ENCODE peak calls at places on chromosomes 5 and 9, in ten cellular contexts. One of them, this sample, is unnamed.

GRCh38 chr9:120361531-120361930 is 218.4 kb downstream of the CDK5RAP2 start:
- DNase-seq in T47D: no peak
- DNase-seq in stimulated activated naive CD4-positive, alpha-beta T cell treated with Interleukin-2 at 50 U/mL for 16 hours: no peak
- DNase-seq in EL: no peak
- DNase-seq in ovary: no peak
- DNase-seq in HS-5: no peak
- DNase-seq in HuH-7.5: no peak
- DNase-seq in left cardiac atrium: no peak
- DNase-seq in mesenchymal stem cell: no peak
- DNase-seq in GM13976: no peak
- DNase-seq in this sample: no peak

GRCh38 chr5:52709171-52709925 is 78.4 kb upstream of the ITGA1 start:
- DNase-seq in mesenchymal stem cell: peak; percentile 91
- DNase-seq in EL: peak; percentile 62
- DNase-seq in ovary: no peak
- DNase-seq in HuH-7.5: no peak
- DNase-seq in T47D: no peak
- DNase-seq in left cardiac atrium: no peak
- DNase-seq in HS-5: no peak
- DNase-seq in stimulated activated naive CD4-positive, alpha-beta T cell treated with Interleukin-2 at 50 U/mL for 16 hours: no peak
- DNase-seq in GM13976: peak; percentile 8
- DNase-seq in this sample: peak; percentile 81

GRCh38 chr5:90909091-90909503 is 350.5 kb downstream of the ADGRV1 start:
- DNase-seq in EL: no peak
- DNase-seq in GM13976: no peak
- DNase-seq in ovary: peak; percentile 22
- DNase-seq in stimulated activated naive CD4-positive, alpha-beta T cell treated with Interleukin-2 at 50 U/mL for 16 hours: no peak
- DNase-seq in HS-5: no peak
- DNase-seq in left cardiac atrium: no peak
- DNase-seq in HuH-7.5: no peak
- DNase-seq in mesenchymal stem cell: peak; percentile 31
- DNase-seq in T47D: no peak
- DNase-seq in this sample: peak; percentile 92

GRCh38 chr9:37956423-37956820 is 52.5 kb upstream of the SLC25A51 start:
- DNase-seq in stimulated activated naive CD4-positive, alpha-beta T cell treated with Interleukin-2 at 50 U/mL for 16 hours: no peak
- DNase-seq in GM13976: no peak
- DNase-seq in left cardiac atrium: peak; percentile 8
- DNase-seq in T47D: no peak
- DNase-seq in HS-5: no peak
- DNase-seq in mesenchymal stem cell: no peak
- DNase-seq in HuH-7.5: no peak
- DNase-seq in EL: no peak
- DNase-seq in ovary: no peak
- DNase-seq in this sample: no peak

GRCh38 chr5:10635861-10636350 is 72.0 kb downstream of the ANKRD33B start:
- DNase-seq in mesenchymal stem cell: no peak
- DNase-seq in stimulated activated naive CD4-positive, alpha-beta T cell treated with Interleukin-2 at 50 U/mL for 16 hours: no peak
- DNase-seq in left cardiac atrium: no peak
- DNase-seq in T47D: no peak
- DNase-seq in HS-5: no peak
- DNase-seq in HuH-7.5: no peak
- DNase-seq in EL: no peak
- DNase-seq in ovary: no peak
- DNase-seq in GM13976: no peak
- DNase-seq in this sample: no peak

GRCh38 chr5:5409151-5409810 is 13.2 kb upstream of the ICE1 start:
- DNase-seq in stimulated activated naive CD4-positive, alpha-beta T cell treated with Interleukin-2 at 50 U/mL for 16 hours: no peak
- DNase-seq in T47D: peak; percentile 44
- DNase-seq in left cardiac atrium: no peak
- DNase-seq in HS-5: no peak
- DNase-seq in EL: no peak
- DNase-seq in GM13976: no peak
- DNase-seq in HuH-7.5: no peak
- DNase-seq in mesenchymal stem cell: peak; percentile 7
- DNase-seq in ovary: no peak
- DNase-seq in this sample: no peak

GRCh38 chr9:131348631-131349521 is 45.0 kb upstream of the PRRC2B start:
- DNase-seq in GM13976: no peak
- DNase-seq in T47D: peak; percentile 37
- DNase-seq in EL: no peak
- DNase-seq in HuH-7.5: no peak
- DNase-seq in HS-5: no peak
- DNase-seq in stimulated activated naive CD4-positive, alpha-beta T cell treated with Interleukin-2 at 50 U/mL for 16 hours: no peak
- DNase-seq in mesenchymal stem cell: no peak
- DNase-seq in ovary: no peak
- DNase-seq in left cardiac atrium: no peak
- DNase-seq in this sample: no peak

GRCh38 chr9:99389087-99390033 is 167.3 kb downstream of the SEC61B start:
- DNase-seq in ovary: no peak
- DNase-seq in T47D: no peak
- DNase-seq in left cardiac atrium: no peak
- DNase-seq in GM13976: no peak
- DNase-seq in stimulated activated naive CD4-positive, alpha-beta T cell treated with Interleukin-2 at 50 U/mL for 16 hours: no peak
- DNase-seq in EL: peak; percentile 10
- DNase-seq in HS-5: no peak
- DNase-seq in HuH-7.5: no peak
- DNase-seq in mesenchymal stem cell: no peak
- DNase-seq in this sample: peak; percentile 15

GRCh38 chr5:152246401-152246800 is 158.7 kb downstream of the NMUR2 start:
- DNase-seq in EL: peak; percentile 30
- DNase-seq in GM13976: no peak
- DNase-seq in stimulated activated naive CD4-positive, alpha-beta T cell treated with Interleukin-2 at 50 U/mL for 16 hours: no peak
- DNase-seq in T47D: peak; percentile 84
- DNase-seq in HS-5: no peak
- DNase-seq in mesenchymal stem cell: peak; percentile 0
- DNase-seq in left cardiac atrium: peak; percentile 33
- DNase-seq in ovary: no peak
- DNase-seq in HuH-7.5: no peak
- DNase-seq in this sample: peak; percentile 3

GRCh38 chr5:57032151-57032551 is 80.2 kb upstream of the MIER3 start:
- DNase-seq in GM13976: no peak
- DNase-seq in mesenchymal stem cell: no peak
- DNase-seq in stimulated activated naive CD4-positive, alpha-beta T cell treated with Interleukin-2 at 50 U/mL for 16 hours: no peak
- DNase-seq in HuH-7.5: no peak
- DNase-seq in left cardiac atrium: no peak
- DNase-seq in T47D: peak; percentile 27
- DNase-seq in HS-5: no peak
- DNase-seq in ovary: no peak
- DNase-seq in EL: no peak
- DNase-seq in this sample: no peak

GRCh38 chr5:157212307-157212706 is 31.7 kb downstream of the ITK start:
- DNase-seq in ovary: no peak
- DNase-seq in EL: no peak
- DNase-seq in stimulated activated naive CD4-positive, alpha-beta T cell treated with Interleukin-2 at 50 U/mL for 16 hours: no peak
- DNase-seq in mesenchymal stem cell: no peak
- DNase-seq in GM13976: no peak
- DNase-seq in left cardiac atrium: no peak
- DNase-seq in HS-5: no peak
- DNase-seq in T47D: no peak
- DNase-seq in HuH-7.5: no peak
- DNase-seq in this sample: no peak

GRCh38 chr5:142841511-142842255 is 71.5 kb downstream of the ARHGAP26 start:
- DNase-seq in stimulated activated naive CD4-positive, alpha-beta T cell treated with Interleukin-2 at 50 U/mL for 16 hours: no peak
- DNase-seq in mesenchymal stem cell: peak; percentile 30
- DNase-seq in HuH-7.5: no peak
- DNase-seq in HS-5: no peak
- DNase-seq in GM13976: no peak
- DNase-seq in left cardiac atrium: peak; percentile 75
- DNase-seq in ovary: no peak
- DNase-seq in EL: no peak
- DNase-seq in T47D: no peak
- DNase-seq in this sample: peak; percentile 44

GRCh38 chr9:6811436-6811835 is 53.7 kb downstream of the KDM4C start:
- DNase-seq in stimulated activated naive CD4-positive, alpha-beta T cell treated with Interleukin-2 at 50 U/mL for 16 hours: no peak
- DNase-seq in EL: no peak
- DNase-seq in HuH-7.5: no peak
- DNase-seq in GM13976: no peak
- DNase-seq in left cardiac atrium: no peak
- DNase-seq in mesenchymal stem cell: no peak
- DNase-seq in HS-5: no peak
- DNase-seq in ovary: no peak
- DNase-seq in T47D: no peak
- DNase-seq in this sample: peak; percentile 60

GRCh38 chr9:111691686-111692329 is 30.4 kb downstream of the GNG10 start:
- DNase-seq in left cardiac atrium: no peak
- DNase-seq in HuH-7.5: no peak
- DNase-seq in EL: peak; percentile 52
- DNase-seq in GM13976: peak; percentile 16
- DNase-seq in ovary: no peak
- DNase-seq in mesenchymal stem cell: peak; percentile 50
- DNase-seq in stimulated activated naive CD4-positive, alpha-beta T cell treated with Interleukin-2 at 50 U/mL for 16 hours: no peak
- DNase-seq in T47D: peak; percentile 72
- DNase-seq in HS-5: peak; percentile 10
- DNase-seq in this sample: peak; percentile 64

GRCh38 chr9:136820947-136821332 is 13.2 kb downstream of the RABL6 start:
- DNase-seq in left cardiac atrium: no peak
- DNase-seq in ovary: no peak
- DNase-seq in GM13976: no peak
- DNase-seq in EL: no peak
- DNase-seq in T47D: no peak
- DNase-seq in HS-5: no peak
- DNase-seq in stimulated activated naive CD4-positive, alpha-beta T cell treated with Interleukin-2 at 50 U/mL for 16 hours: no peak
- DNase-seq in mesenchymal stem cell: peak; percentile 33
- DNase-seq in HuH-7.5: no peak
- DNase-seq in this sample: peak; percentile 22

GRCh38 chr5:151012857-151013256 is 7.5 kb upstream of the GPX3 start:
- DNase-seq in mesenchymal stem cell: no peak
- DNase-seq in T47D: no peak
- DNase-seq in HuH-7.5: no peak
- DNase-seq in HS-5: no peak
- DNase-seq in left cardiac atrium: no peak
- DNase-seq in EL: no peak
- DNase-seq in ovary: no peak
- DNase-seq in GM13976: no peak
- DNase-seq in stimulated activated naive CD4-positive, alpha-beta T cell treated with Interleukin-2 at 50 U/mL for 16 hours: no peak
- DNase-seq in this sample: no peak

GRCh38 chr9:128927731-128928411 is 7.1 kb downstream of the PHYHD1 start:
- DNase-seq in GM13976: peak; percentile 81
- DNase-seq in stimulated activated naive CD4-positive, alpha-beta T cell treated with Interleukin-2 at 50 U/mL for 16 hours: peak; percentile 26
- DNase-seq in HuH-7.5: peak; percentile 84
- DNase-seq in ovary: peak; percentile 62
- DNase-seq in mesenchymal stem cell: peak; percentile 54
- DNase-seq in left cardiac atrium: peak; percentile 49
- DNase-seq in EL: peak; percentile 50
- DNase-seq in HS-5: no peak
- DNase-seq in T47D: peak; percentile 71
- DNase-seq in this sample: peak; percentile 78

GRCh38 chr5:134122530-134122929 is 8.0 kb downstream of the TCF7 start:
- DNase-seq in EL: no peak
- DNase-seq in mesenchymal stem cell: no peak
- DNase-seq in HS-5: no peak
- DNase-seq in T47D: no peak
- DNase-seq in HuH-7.5: no peak
- DNase-seq in ovary: no peak
- DNase-seq in stimulated activated naive CD4-positive, alpha-beta T cell treated with Interleukin-2 at 50 U/mL for 16 hours: peak; percentile 38
- DNase-seq in GM13976: no peak
- DNase-seq in left cardiac atrium: no peak
- DNase-seq in this sample: no peak

GRCh38 chr9:135559606-135560005 is 1.9 kb upstream of the PAEP start:
- DNase-seq in HuH-7.5: no peak
- DNase-seq in GM13976: no peak
- DNase-seq in T47D: no peak
- DNase-seq in mesenchymal stem cell: no peak
- DNase-seq in HS-5: no peak
- DNase-seq in left cardiac atrium: no peak
- DNase-seq in stimulated activated naive CD4-positive, alpha-beta T cell treated with Interleukin-2 at 50 U/mL for 16 hours: no peak
- DNase-seq in EL: no peak
- DNase-seq in ovary: no peak
- DNase-seq in this sample: no peak

GRCh38 chr5:115857621-115858349 is 16.1 kb downstream of the AP3S1 start:
- DNase-seq in GM13976: no peak
- DNase-seq in mesenchymal stem cell: peak; percentile 33
- DNase-seq in ovary: no peak
- DNase-seq in EL: peak; percentile 85
- DNase-seq in HuH-7.5: no peak
- DNase-seq in stimulated activated naive CD4-positive, alpha-beta T cell treated with Interleukin-2 at 50 U/mL for 16 hours: no peak
- DNase-seq in T47D: peak; percentile 52
- DNase-seq in left cardiac atrium: no peak
- DNase-seq in HS-5: no peak
- DNase-seq in this sample: peak; percentile 52

GRCh38 chr5:142767178-142767577 is 3.0 kb upstream of the ARHGAP26 start:
- DNase-seq in stimulated activated naive CD4-positive, alpha-beta T cell treated with Interleukin-2 at 50 U/mL for 16 hours: no peak
- DNase-seq in HuH-7.5: no peak
- DNase-seq in EL: no peak
- DNase-seq in T47D: no peak
- DNase-seq in left cardiac atrium: no peak
- DNase-seq in mesenchymal stem cell: no peak
- DNase-seq in HS-5: no peak
- DNase-seq in ovary: no peak
- DNase-seq in GM13976: no peak
- DNase-seq in this sample: no peak

GRCh38 chr5:138665261-138665660 is 88.0 kb upstream of the CTNNA1 start:
- DNase-seq in ovary: no peak
- DNase-seq in EL: no peak
- DNase-seq in HuH-7.5: no peak
- DNase-seq in T47D: no peak
- DNase-seq in GM13976: no peak
- DNase-seq in left cardiac atrium: no peak
- DNase-seq in mesenchymal stem cell: no peak
- DNase-seq in HS-5: no peak
- DNase-seq in stimulated activated naive CD4-positive, alpha-beta T cell treated with Interleukin-2 at 50 U/mL for 16 hours: no peak
- DNase-seq in this sample: no peak

This sample was measured in dermis blood vessel endothelial cell.